ENCODE peak calls at places on chromosomes 4 and X, in ten cellular contexts. D, L, A, T, J, X, W, Y, I and E are unnamed samples.

GRCh38 chrX:31228415-31228832 is 156.6 kb upstream of the FTHL17 start:
- DNase-seq in L (no peak), T (no peak), J (peak; percentile 37), Y (no peak), X (peak; percentile 66), A (no peak), D (no peak), W (peak; percentile 76), I (no peak), E (no peak)

GRCh38 chr4:89157488-89158024 is 46.2 kb downstream of the TIGD2 start:
- DNase-seq in J (no peak), D (no peak), L (no peak), X (no peak), I (no peak), Y (no peak), T (no peak), A (no peak), W (no peak), E (no peak)

GRCh38 chr4:7973545-7973981 is 33.9 kb upstream of the AFAP1 start:
- DNase-seq in T (no peak), X (no peak), W (peak; percentile 87), Y (peak; percentile 51), L (no peak), A (peak; percentile 73), D (no peak), I (no peak), J (no peak), E (no peak)

GRCh38 chrX:11196476-11196875 is 85.3 kb downstream of the HCCS start:
- DNase-seq in I (no peak), L (no peak), J (no peak), T (no peak), Y (no peak), X (no peak), A (no peak), W (peak; percentile 4), D (no peak), E (no peak)

GRCh38 chr4:137968956-137969709 is 273.0 kb downstream of the SLC7A11 start:
- DNase-seq in W (peak; percentile 73), L (no peak), X (no peak), D (no peak), A (no peak), Y (no peak), T (no peak), I (no peak), J (peak; percentile 20), E (no peak)

GRCh38 chr4:79445371-79445781 is 37.3 kb upstream of the GK2 start:
- DNase-seq in I (no peak), A (no peak), J (no peak), T (peak; percentile 80), Y (no peak), X (no peak), L (no peak), W (no peak), D (no peak), E (no peak)

GRCh38 chr4:139839664-139840063 is 174.0 kb downstream of the MGST2 start:
- DNase-seq in D (no peak), J (no peak), X (no peak), L (no peak), W (no peak), Y (no peak), A (no peak), I (no peak), T (no peak), E (no peak)

GRCh38 chr4:173167793-173168395 is 717 bp upstream of the GALNT7 start:
- DNase-seq in I (no peak), X (peak; percentile 67), T (peak; percentile 67), J (no peak), Y (peak; percentile 38), L (no peak), D (no peak), A (peak; percentile 57), W (peak; percentile 61), E (no peak)

GRCh38 chr4:78496021-78496643 is 55.4 kb upstream of the ANXA3 start:
- DNase-seq in L (no peak), W (no peak), A (no peak), J (no peak), X (no peak), I (no peak), D (no peak), Y (no peak), T (no peak), E (no peak)

GRCh38 chrX:133448512-133449076 is 33.3 kb upstream of the GPC4 start:
- DNase-seq in X (no peak), D (no peak), I (no peak), L (no peak), W (peak; percentile 54), A (no peak), T (peak; percentile 58), J (no peak), Y (no peak), E (no peak)

GRCh38 chrX:17328837-17329236 is 46.2 kb upstream of the NHS start:
- DNase-seq in J (no peak), I (no peak), L (no peak), Y (no peak), A (no peak), W (no peak), D (no peak), X (no peak), T (peak; percentile 3), E (no peak)
- TF ChIP-seq CTCF in J (no peak), I (no peak), L (no peak), Y (no peak), A (no peak), W (no peak), D (no peak), X (no peak), T (no peak), E (no peak)

GRCh38 chr4:149690726-149691125 is 124.9 kb downstream of the IQCM start:
- DNase-seq in Y (no peak), T (no peak), W (no peak), I (no peak), J (no peak), X (no peak), L (no peak), A (no peak), D (no peak), E (no peak)
- TF ChIP-seq CTCF in Y (no peak), T (peak; percentile 49), W (no peak), I (no peak), J (peak; percentile 12), X (no peak), L (no peak), A (no peak), D (no peak), E (no peak)

GRCh38 chrX:109389917-109390316 is 92.0 kb downstream of the GUCY2F start:
- DNase-seq in D (no peak), W (no peak), Y (peak; percentile 0), X (no peak), I (no peak), A (no peak), J (no peak), L (no peak), T (no peak), E (no peak)

GRCh38 chrX:109390556-109390955 is 91.3 kb downstream of the GUCY2F start:
- DNase-seq in J (no peak), X (no peak), I (no peak), A (no peak), T (no peak), W (no peak), D (no peak), Y (peak; percentile 49), L (no peak), E (no peak)

GRCh38 chrX:109392895-109393294 is 89.0 kb downstream of the GUCY2F start:
- DNase-seq in W (no peak), X (no peak), A (no peak), L (no peak), Y (no peak), I (no peak), T (no peak), J (no peak), D (no peak), E (no peak)

GRCh38 chrX:109399831-109400230 is 82.1 kb downstream of the GUCY2F start:
- DNase-seq in T (peak; percentile 86), J (no peak), A (no peak), L (no peak), D (no peak), Y (no peak), W (no peak), X (no peak), I (no peak), E (no peak)

DNA sequence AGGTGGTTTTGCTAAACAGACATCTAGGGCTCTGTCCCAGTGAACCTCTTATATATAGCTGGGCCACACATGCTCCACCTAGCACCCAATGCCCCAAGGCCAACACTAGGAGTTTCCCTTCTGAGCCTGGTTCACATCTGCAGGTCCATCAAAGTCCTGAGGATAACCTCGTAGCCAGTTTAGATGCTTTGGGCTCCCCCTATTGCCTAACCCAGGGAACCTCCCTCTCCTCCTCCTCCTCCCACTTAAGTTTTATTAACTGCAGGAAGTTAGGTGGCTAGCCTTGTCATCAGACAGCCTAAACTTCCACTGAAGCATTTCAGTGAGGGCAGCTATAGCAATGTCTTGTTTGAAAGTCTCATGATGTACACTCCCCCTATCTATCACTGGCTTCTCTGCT is 88.0 kb downstream of the GUCY2F start:
- DNase-seq in D (peak; percentile 4), I (no peak), L (no peak), T (peak; percentile 17), W (no peak), Y (peak; percentile 6), A (peak; percentile 33), X (no peak), J (no peak), E (no peak)
- TF ChIP-seq CTCF in D (no peak), I (no peak), L (no peak), T (peak; percentile 34), W (no peak), Y (no peak), A (no peak), X (no peak), J (no peak), E (no peak)

GRCh38 chr4:149371021-149371420 is 444.6 kb downstream of the IQCM start:
- DNase-seq in L (no peak), I (no peak), Y (peak; percentile 56), J (peak; percentile 23), W (peak; percentile 66), A (peak; percentile 72), D (peak; percentile 16), X (no peak), T (peak; percentile 72), E (no peak)
- TF ChIP-seq CTCF in L (no peak), I (peak; percentile 43), Y (peak; percentile 59), J (peak; percentile 62), W (peak; percentile 48), A (peak; percentile 55), D (peak; percentile 36), X (no peak), T (peak; percentile 60), E (no peak)

DNA sequence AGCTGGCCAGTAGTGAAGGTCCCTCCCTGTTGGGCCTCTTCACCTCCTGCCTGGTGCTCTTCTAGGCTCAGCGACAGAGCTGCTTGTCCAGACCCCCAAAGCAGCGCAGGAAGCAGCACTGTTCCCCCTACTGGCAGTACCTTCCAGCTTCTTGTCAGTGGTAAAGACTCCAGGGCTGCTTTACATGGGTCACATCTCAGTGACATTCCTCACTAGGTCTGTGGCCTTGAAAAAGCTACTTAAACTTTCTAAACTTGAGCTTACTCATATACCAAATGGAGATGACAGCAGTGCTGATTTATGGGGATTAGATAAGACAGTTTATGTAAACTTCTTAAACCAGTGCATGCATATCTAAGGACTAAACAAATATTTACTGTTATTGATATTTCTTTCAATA is 117.3 kb downstream of the FAT4 start:
- DNase-seq in A (peak; percentile 3), W (peak; percentile 49), L (no peak), D (no peak), X (no peak), Y (no peak), J (no peak), I (no peak), T (peak; percentile 68), E (no peak)
- TF ChIP-seq CTCF in A (no peak), W (peak; percentile 9), L (no peak), D (no peak), X (no peak), Y (no peak), J (peak; percentile 22), I (no peak), T (peak; percentile 60), E (no peak)